ENCODE peak calls at places on chromosomes 13 and 19, in eight cellular contexts. R is neuronal stem cell, G is endothelial cell of umbilical vein, P is neural progenitor cell, B is H9, E is GM23248, T is keratinocyte, U is GM12878. F is an unnamed sample.

GRCh38 chr19:38262585-38263268 is 1.6 kb upstream of the SPINT2 start:
- DNase-seq in R (no peak), G (no peak), P (no peak), B (no peak), E (no peak), T (no peak), U (no peak), F (no peak)

GRCh38 chr19:3319643-3320353 is 46.6 kb upstream of the NFIC start:
- DNase-seq in R (no peak), G (no peak), P (no peak), B (no peak), E (peak; percentile 81), T (no peak), U (no peak), F (no peak)

GRCh38 chr13:40152145-40152544 is 496.7 kb downstream of the COG6 start:
- DNase-seq in R (no peak), G (peak; percentile 88), P (no peak), B (no peak), E (peak; percentile 89), T (no peak), U (no peak), F (no peak)

GRCh38 chr13:68944272-68944671 is 1163.4 kb upstream of the ATXN8OS start:
- DNase-seq in R (no peak), G (no peak), P (no peak), B (no peak), E (no peak), T (no peak), U (no peak), F (no peak)

GRCh38 chr13:46211116-46211515 is 612 bp upstream of the LRRC63 start:
- DNase-seq in R (no peak), G (peak; percentile 3), P (no peak), B (no peak), E (no peak), T (no peak), U (no peak), F (peak; percentile 32)

GRCh38 chr19:43078311-43078710 is 4.2 kb downstream of the PSG2 start:
- DNase-seq in R (no peak), G (no peak), P (no peak), B (no peak), E (peak; percentile 89), T (peak; percentile 23), U (no peak), F (no peak)

GRCh38 chr19:45178262-45179062 is at the start of gene BLOC1S3:
- DNase-seq in R (peak; percentile 100), G (peak; percentile 100), P (peak; percentile 100), B (peak; percentile 100), E (peak; percentile 100), T (peak; percentile 100), U (peak; percentile 100), F (peak; percentile 100)

GRCh38 chr19:39677931-39678889 is 22.5 kb downstream of the LGALS16 start:
- DNase-seq in R (no peak), G (no peak), P (no peak), B (no peak), E (no peak), T (no peak), U (no peak), F (no peak)

GRCh38 chr19:13621413-13621812 is 115.1 kb upstream of the CACNA1A start:
- DNase-seq in R (no peak), G (no peak), P (no peak), B (peak; percentile 88), E (peak; percentile 99), T (peak; percentile 85), U (no peak), F (peak; percentile 79)

GRCh38 chr19:13974073-13974472 is 21.8 kb downstream of the DCAF15 start:
- DNase-seq in R (peak; percentile 35), G (no peak), P (peak; percentile 82), B (peak; percentile 93), E (no peak), T (peak; percentile 54), U (no peak), F (peak; percentile 94)

GRCh38 chr13:27953671-27954405 is 15.3 kb downstream of the CDX2 start:
- DNase-seq in R (peak; percentile 89), G (peak; percentile 64), P (peak; percentile 95), B (peak; percentile 88), E (peak; percentile 87), T (no peak), U (no peak), F (peak; percentile 90)

GRCh38 chr13:96779691-96780090 is 214.6 kb downstream of the OXGR1 start:
- DNase-seq in R (no peak), G (no peak), P (no peak), B (no peak), E (no peak), T (no peak), U (no peak), F (no peak)

GRCh38 chr13:49112782-49113525 is 107.2 kb upstream of the MLNR start:
- DNase-seq in R (peak; percentile 23), G (no peak), P (peak; percentile 58), B (peak; percentile 28), E (peak; percentile 14), T (no peak), U (no peak), F (peak; percentile 34)

GRCh38 chr13:86425127-86425526 is 625.9 kb upstream of the SLITRK6 start:
- DNase-seq in R (no peak), G (no peak), P (peak; percentile 2), B (no peak), E (no peak), T (no peak), U (no peak), F (no peak)

GRCh38 chr19:16940626-16941025 is 51.8 kb downstream of the F2RL3 start:
- DNase-seq in R (no peak), G (no peak), P (no peak), B (no peak), E (no peak), T (no peak), U (no peak), F (no peak)

GRCh38 chr13:25967144-25967543 is 84.7 kb downstream of the SHISA2 start:
- DNase-seq in R (no peak), G (no peak), P (no peak), B (no peak), E (no peak), T (no peak), U (no peak), F (no peak)

GRCh38 chr19:37999309-38000213 is 92.6 kb downstream of the SIPA1L3 start:
- DNase-seq in R (no peak), G (peak; percentile 89), P (no peak), B (no peak), E (peak; percentile 97), T (no peak), U (no peak), F (no peak)

DNA sequence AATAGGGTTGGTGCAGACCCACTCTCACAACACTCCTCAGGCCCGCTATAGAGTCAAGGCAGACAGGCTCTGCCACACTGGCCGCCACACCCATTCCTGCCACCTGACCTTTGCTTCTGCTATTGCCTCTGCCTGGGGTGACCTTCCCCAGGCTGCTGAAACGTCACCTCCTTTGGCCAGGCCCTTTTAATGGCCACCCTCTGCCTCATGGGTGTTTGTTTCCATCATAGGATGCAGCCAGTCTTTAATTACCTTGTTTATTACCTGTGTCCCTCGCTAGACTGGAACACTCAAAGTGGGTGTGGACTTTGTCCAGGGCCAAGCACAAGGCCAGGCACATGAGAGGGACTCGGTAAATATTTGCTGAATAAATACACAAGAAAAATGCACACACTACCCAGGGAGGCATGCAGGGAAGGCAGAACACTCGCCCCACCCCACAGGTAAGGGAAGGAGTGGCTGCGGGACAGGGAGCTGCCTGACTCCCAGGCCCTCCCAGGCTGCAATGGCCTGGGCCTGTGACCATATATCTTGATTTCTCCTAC is 3.2 kb downstream of the LSM4 start:
- DNase-seq in R (no peak), G (no peak), P (no peak), B (no peak), E (no peak), T (no peak), U (no peak), F (no peak)
- H3K9ac ChIP-seq in R (peak overlapping the region; percentile 45), G (no peak overlapping the region), P (no peak overlapping the region), B (no peak overlapping the region), E (no peak overlapping the region), T (no peak overlapping the region), U (no peak overlapping the region), F (no peak overlapping the region)

DNA sequence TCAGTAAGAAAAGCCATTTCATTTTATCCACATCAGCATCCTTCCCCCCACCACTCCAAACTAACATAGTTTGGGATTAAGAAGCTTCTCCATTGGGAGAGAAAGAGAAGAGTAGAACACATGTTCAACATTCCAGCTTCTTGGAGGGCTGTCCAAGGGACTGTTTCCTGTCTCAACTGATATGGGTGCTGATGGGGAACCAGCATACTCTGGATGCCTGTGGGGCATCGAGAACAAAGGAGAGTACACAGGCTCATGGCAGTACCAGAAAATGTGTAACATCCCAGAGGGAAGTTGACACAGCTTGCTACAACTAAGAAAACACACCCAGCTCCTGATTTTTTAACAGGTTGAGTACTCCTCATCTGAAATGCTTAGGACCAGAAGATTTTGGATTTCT is 24.7 kb downstream of the SUCLA2 start:
- DNase-seq in R (no peak), G (no peak), P (no peak), B (no peak), E (no peak), T (no peak), U (no peak), F (no peak)
- H3K4me1 ChIP-seq in R (no peaks in the 10 kb centered on the region), G (no peaks in the 10 kb centered on the region), P (no peaks in the 10 kb centered on the region), B (no peaks in the 10 kb centered on the region), E (no peaks in the 10 kb centered on the region), T (no peaks in the 10 kb centered on the region), U (no peaks in the 10 kb centered on the region), F (no peaks in the 10 kb centered on the region)

GRCh38 chr13:35481777-35482176 is 5.3 kb upstream of the MAB21L1 start:
- DNase-seq in R (no peak), G (no peak), P (no peak), B (no peak), E (no peak), T (no peak), U (no peak), F (no peak)

GRCh38 chr13:35489050-35489449 is 12.6 kb upstream of the MAB21L1 start:
- DNase-seq in R (no peak), G (no peak), P (no peak), B (no peak), E (no peak), T (no peak), U (no peak), F (no peak)

GRCh38 chr13:35484384-35484783 is 7.9 kb upstream of the MAB21L1 start:
- DNase-seq in R (no peak), G (no peak), P (no peak), B (no peak), E (no peak), T (no peak), U (no peak), F (peak; percentile 67)

GRCh38 chr13:35479691-35480090 is 3.2 kb upstream of the MAB21L1 start:
- DNase-seq in R (no peak), G (no peak), P (no peak), B (no peak), E (no peak), T (no peak), U (no peak), F (no peak)

DNA sequence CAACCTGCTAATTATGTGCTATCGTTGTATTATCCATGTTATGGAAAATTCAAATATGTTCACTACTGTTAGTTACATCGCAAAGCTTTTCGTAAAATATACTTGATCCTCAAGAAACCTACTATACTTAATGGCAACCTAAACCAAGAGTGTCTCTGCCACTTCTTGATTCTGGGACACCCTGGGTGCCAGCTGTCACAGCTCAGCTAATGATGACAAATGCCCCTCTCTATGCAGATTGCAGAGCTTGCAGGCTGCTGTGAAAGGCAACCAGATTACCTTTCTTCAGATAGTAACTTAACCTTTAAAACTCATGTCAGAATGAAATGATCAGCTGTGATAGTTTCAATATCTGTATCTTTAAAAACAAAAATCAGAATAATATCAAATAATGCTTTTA is 9.0 kb upstream of the MAB21L1 start:
- DNase-seq in R (no peak), G (no peak), P (no peak), B (no peak), E (no peak), T (no peak), U (no peak), F (peak; percentile 44)
- H3K9ac ChIP-seq in R (no peak overlapping the region), G (no peak overlapping the region), P (no peak overlapping the region), B (no peak overlapping the region), E (no peak overlapping the region), T (no peak overlapping the region), U (no peak overlapping the region), F (peak overlapping the region; percentile 32)

GRCh38 chr19:35905178-35905727 is 2.8 kb downstream of the TYROBP start:
- DNase-seq in R (no peak), G (no peak), P (no peak), B (no peak), E (no peak), T (no peak), U (no peak), F (peak; percentile 40)
- H3K4me1 ChIP-seq in R (peaks cover 15% of the 10 kb centered on the region), G (peaks cover 4% of the 10 kb centered on the region), P (peaks cover 6% of the 10 kb centered on the region), B (peaks cover 7% of the 10 kb centered on the region), E (peaks cover 34% of the 10 kb centered on the region), T (peaks cover 28% of the 10 kb centered on the region), U (peaks cover 55% of the 10 kb centered on the region), F (peaks cover 48% of the 10 kb centered on the region)

F was measured in Karpas-422.